ENCODE peak calls at places on chromosome 1, in ten cellular contexts. J is mucosa of descending colon; Y is fibroblast of lung; N is sigmoid colon; I is suprapubic skin; E is uterus; Z is gastrocnemius medialis; L is HepG2; A is CD8-positive, alpha-beta T cell; D is lung. V is an unnamed sample.

GRCh38 chr1:33742663-33743062 is 121.2 kb upstream of the HMGB4 start:
- DNase-seq in J (no peak), Y (no peak), N (no peak), I (no peak), E (no peak), Z (no peak), L (no peak), A (no peak), D (no peak), V (no peak)

GRCh38 chr1:78617615-78618026 is 2.6 kb upstream of the IFI44L start:
- DNase-seq in J (peak; percentile 73), Y (peak; percentile 76), N (peak; percentile 83), I (peak; percentile 68), E (peak; percentile 55), Z (peak; percentile 69), L (peak; percentile 78), A (peak; percentile 54), D (peak; percentile 67), V (peak; percentile 32)

GRCh38 chr1:96498744-96499143 is 222.8 kb upstream of the PTBP2 start:
- DNase-seq in J (no peak), Y (no peak), N (no peak), I (no peak), E (no peak), Z (no peak), L (no peak), A (no peak), D (no peak), V (no peak)

GRCh38 chr1:228935855-228936727 is 200.8 kb downstream of the RHOU start:
- DNase-seq in J (peak; percentile 63), Y (no peak), N (no peak), I (no peak), E (no peak), Z (no peak), L (no peak), A (no peak), D (no peak), V (no peak)

GRCh38 chr1:117641536-117641935 is 35.7 kb downstream of the TENT5C start:
- DNase-seq in J (no peak), Y (no peak), N (no peak), I (no peak), E (no peak), Z (no peak), L (no peak), A (no peak), D (no peak), V (no peak)

GRCh38 chr1:181911715-181912114 is 149.8 kb downstream of the ZNF648 start:
- DNase-seq in J (no peak), Y (no peak), N (no peak), I (no peak), E (no peak), Z (no peak), L (no peak), A (no peak), D (no peak), V (no peak)

GRCh38 chr1:116474921-116475849 is 95.6 kb downstream of the CD58 start:
- DNase-seq in J (peak; percentile 75), Y (no peak), N (no peak), I (no peak), E (no peak), Z (peak; percentile 89), L (peak; percentile 98), A (no peak), D (no peak), V (peak; percentile 53)

GRCh38 chr1:207345644-207346561 is 24.4 kb downstream of the CD55 start:
- DNase-seq in J (no peak), Y (no peak), N (no peak), I (no peak), E (no peak), Z (no peak), L (no peak), A (no peak), D (no peak), V (no peak)

GRCh38 chr1:112172294-112172882 is 182.9 kb upstream of the KCND3 start:
- DNase-seq in J (peak; percentile 46), Y (peak; percentile 27), N (no peak), I (no peak), E (peak; percentile 28), Z (no peak), L (peak; percentile 36), A (no peak), D (peak; percentile 42), V (peak; percentile 22)

GRCh38 chr1:114008352-114009041 is 29.2 kb downstream of the OLFML3 start:
- DNase-seq in J (no peak), Y (peak; percentile 61), N (no peak), I (no peak), E (no peak), Z (no peak), L (no peak), A (no peak), D (no peak), V (no peak)

DNA sequence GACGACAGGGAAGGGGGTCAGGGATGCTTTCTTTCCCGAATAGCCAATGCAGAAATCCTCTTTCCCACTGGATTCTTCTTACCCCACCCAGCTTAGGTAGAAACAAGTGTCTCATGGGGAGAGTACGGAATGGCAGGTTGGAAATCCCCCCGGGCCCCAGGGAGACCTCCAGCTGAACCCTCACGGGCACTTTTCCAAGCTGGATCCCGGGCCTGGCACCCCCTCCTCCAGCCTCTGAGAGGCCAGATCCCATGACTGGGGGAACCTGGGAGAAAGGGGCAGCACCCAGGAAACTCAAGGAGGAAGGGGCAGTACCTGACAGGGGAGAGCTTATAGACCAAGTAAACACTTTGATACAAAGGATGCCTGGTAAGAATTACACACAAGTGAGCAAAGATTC is 1.3 kb downstream of the PKP1 start:
- DNase-seq in J (no peak), Y (no peak), N (peak; percentile 29), I (peak; percentile 55), E (no peak), Z (no peak), L (no peak), A (no peak), D (no peak), V (no peak)
- H3K4me1 ChIP-seq in J (peaks cover 10% of the 10 kb centered on the region), Y (no peaks in the 10 kb centered on the region), N (peaks cover 12% of the 10 kb centered on the region), I (peaks cover 37% of the 10 kb centered on the region), E (no peaks in the 10 kb centered on the region), Z (peaks cover 10% of the 10 kb centered on the region), L (no peaks in the 10 kb centered on the region), A (peaks cover 3% of the 10 kb centered on the region), D (peaks cover 6% of the 10 kb centered on the region), V (peaks cover 12% of the 10 kb centered on the region)

DNA sequence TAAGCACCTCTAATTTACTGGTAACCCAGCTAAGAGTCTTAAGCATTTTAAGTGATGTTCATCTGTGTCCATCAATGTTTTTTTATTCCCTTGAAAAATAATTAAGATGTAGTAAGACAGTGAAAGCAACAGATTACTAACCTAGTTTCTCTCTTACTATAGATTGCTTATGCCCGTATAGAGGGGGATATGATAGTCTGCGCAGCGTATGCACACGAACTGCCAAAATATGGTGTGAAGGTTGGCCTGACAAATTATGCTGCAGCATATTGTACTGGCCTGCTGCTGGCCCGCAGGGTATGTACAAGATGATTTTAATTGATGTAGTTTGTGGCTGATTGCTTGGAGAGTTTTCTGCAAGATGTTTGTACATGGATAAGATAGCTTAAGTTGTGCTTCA is 2.8 kb downstream of the RPL5 start:
- DNase-seq in J (no peak), Y (no peak), N (no peak), I (no peak), E (no peak), Z (no peak), L (no peak), A (no peak), D (no peak), V (no peak)
- H3K4me3 ChIP-seq in J (no peak overlapping the region), Y (peak overlapping the region; percentile 98), N (peak overlapping the region; percentile 75), I (peak overlapping the region; percentile 99), E (no peak overlapping the region), Z (no peak overlapping the region), L (peak overlapping the region; percentile 94), A (no peak overlapping the region), D (no peak overlapping the region), V (peak overlapping the region; percentile 96)

DNA sequence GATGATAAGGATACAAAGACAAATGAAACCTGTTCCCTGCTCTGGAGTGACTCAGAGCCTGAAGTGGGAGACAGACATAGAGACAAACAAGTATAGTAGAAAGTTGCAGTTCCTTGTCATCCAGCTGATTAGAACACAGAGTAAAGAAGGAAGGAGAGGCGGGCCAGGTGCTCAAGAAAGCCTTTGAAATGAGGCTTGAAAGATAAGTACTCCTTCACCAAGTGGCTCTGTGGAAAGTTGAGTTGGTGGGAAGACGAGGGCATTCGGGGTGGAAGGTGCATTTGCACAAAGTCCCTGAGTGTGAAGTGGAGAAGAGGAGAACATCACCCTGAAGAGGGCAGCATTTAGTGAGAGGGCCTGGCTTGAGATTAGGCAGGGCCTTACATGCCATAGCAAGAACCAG is 17.0 kb downstream of the MARK1 start:
- DNase-seq in J (peak; percentile 11), Y (peak; percentile 5), N (no peak), I (no peak), E (no peak), Z (no peak), L (peak; percentile 13), A (no peak), D (peak; percentile 39), V (no peak)
- TF ChIP-seq CTCF in J (no peak), Y (peak; percentile 27), N (no peak), I (no peak), E (no peak), Z (no peak), L (peak; percentile 36), A (no peak), D (no peak), V (no peak)

GRCh38 chr1:19397217-19397945 is 85.3 kb downstream of the SLC66A1 start:
- DNase-seq in J (no peak), Y (no peak), N (no peak), I (no peak), E (no peak), Z (no peak), L (no peak), A (no peak), D (no peak), V (no peak)
- H3K4me1 ChIP-seq in J (peaks cover 19% of the 10 kb centered on the region), Y (peaks cover 31% of the 10 kb centered on the region), N (peaks cover 85% of the 10 kb centered on the region), I (peaks cover 49% of the 10 kb centered on the region), E (peaks cover 13% of the 10 kb centered on the region), Z (peaks cover 25% of the 10 kb centered on the region), L (peaks cover 29% of the 10 kb centered on the region), A (peaks cover 46% of the 10 kb centered on the region), D (peaks cover 12% of the 10 kb centered on the region), V (peaks cover 79% of the 10 kb centered on the region)

DNA sequence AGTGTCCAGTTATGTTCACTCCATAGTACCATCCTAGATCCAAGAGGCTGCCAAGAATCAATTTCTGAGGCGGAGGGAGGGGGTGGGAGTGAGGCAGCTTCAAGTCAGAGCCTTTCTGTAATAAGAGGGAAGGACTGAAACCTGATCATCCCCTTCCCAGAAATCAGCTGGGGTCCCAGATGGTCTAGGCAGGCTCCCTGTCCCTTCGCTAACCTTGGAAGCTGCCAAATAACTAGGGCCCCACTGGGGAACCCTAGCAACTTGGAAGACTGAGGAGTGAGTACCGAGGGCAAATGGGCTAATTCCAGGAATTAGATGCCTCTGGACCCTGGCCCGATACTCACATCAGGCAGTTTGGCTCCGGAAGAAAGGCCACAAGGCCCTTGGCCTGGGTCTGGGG is 113.3 kb downstream of the NAV1 start:
- DNase-seq in J (no peak), Y (no peak), N (no peak), I (no peak), E (no peak), Z (no peak), L (no peak), A (no peak), D (no peak), V (no peak)
- H3K4me3 ChIP-seq in J (no peak overlapping the region), Y (peak overlapping the region; percentile 92), N (no peak overlapping the region), I (no peak overlapping the region), E (no peak overlapping the region), Z (no peak overlapping the region), L (no peak overlapping the region), A (no peak overlapping the region), D (no peak overlapping the region), V (no peak overlapping the region)